ENCODE peak calls at places on chromosomes 2 and 18, in five cellular contexts. E is A549, G is choroid plexus epithelial cell, Q is AG09309, L is lung. W is an unnamed sample.
A peak's percentile ranks its signal among the peaks of the same experiment; 100 is the strongest.

GRCh38 chr18:57627488-57627887 is 5.9 kb upstream of the NARS1 start:
- DNase-seq in E (no peak), G (peak; percentile 71), Q (no peak), L (no peak), W (no peak)

GRCh38 chr2:47896450-47896968 is 9.8 kb downstream of the FBXO11 start:
- DNase-seq in E (no peak), G (no peak), Q (no peak), L (no peak), W (no peak)

GRCh38 chr18:60978338-60978737 is 354.9 kb upstream of the CDH20 start:
- DNase-seq in E (no peak), G (peak; percentile 89), Q (peak; percentile 14), L (no peak), W (peak; percentile 84)

GRCh38 chr2:70795164-70795995 is 4.9 kb upstream of the FIGLA start:
- DNase-seq in E (no peak), G (no peak), Q (no peak), L (no peak), W (no peak)

GRCh38 chr2:65265090-65266045 is 37.7 kb downstream of the ACTR2 start:
- DNase-seq in E (peak; percentile 92), G (peak; percentile 95), Q (peak; percentile 64), L (no peak), W (peak; percentile 94)

GRCh38 chr2:181949047-181949446 is 36.6 kb upstream of the PPP1R1C start:
- DNase-seq in E (no peak), G (peak; percentile 11), Q (peak; percentile 45), L (no peak), W (peak; percentile 53)

GRCh38 chr2:178450574-178451429 is at the start of the genes PJVK and PRKRA:
- DNase-seq in E (peak; percentile 98), G (peak; percentile 99), Q (peak; percentile 88), L (peak; percentile 97), W (peak; percentile 96)

GRCh38 chr2:156834431-156834830 is 398.3 kb downstream of the GPD2 start:
- DNase-seq in E (no peak), G (no peak), Q (no peak), L (no peak), W (no peak)

GRCh38 chr18:36211612-36212065 is 24.3 kb downstream of the MOCOS start:
- DNase-seq in E (no peak), G (no peak), Q (no peak), L (no peak), W (peak; percentile 4)

GRCh38 chr2:35347561-35347960 is 1008.0 kb upstream of the CRIM1 start:
- DNase-seq in E (no peak), G (no peak), Q (no peak), L (no peak), W (no peak)

GRCh38 chr18:46320928-46321855 is 217.0 kb downstream of the HAUS1 start:
- DNase-seq in E (no peak), G (peak; percentile 72), Q (peak; percentile 37), L (no peak), W (peak; percentile 76)

GRCh38 chr18:25248755-25249154 is 103.2 kb downstream of the ZNF521 start:
- DNase-seq in E (no peak), G (no peak), Q (no peak), L (no peak), W (no peak)

GRCh38 chr18:1495387-1495786 is 590.7 kb downstream of the ADCYAP1 start:
- DNase-seq in E (no peak), G (no peak), Q (no peak), L (no peak), W (no peak)

GRCh38 chr2:156918410-156918809 is 339.1 kb upstream of the GALNT5 start:
- DNase-seq in E (no peak), G (peak; percentile 48), Q (no peak), L (no peak), W (no peak)

GRCh38 chr2:20573611-20574422 is 77.1 kb downstream of the HS1BP3 start:
- DNase-seq in E (no peak), G (peak; percentile 85), Q (no peak), L (no peak), W (peak; percentile 74)

GRCh38 chr18:8348051-8348450 is 261.2 kb upstream of the RAB12 start:
- DNase-seq in E (no peak), G (no peak), Q (no peak), L (no peak), W (no peak)

GRCh38 chr2:195537811-195538210 is 119.2 kb upstream of the SLC39A10 start:
- DNase-seq in E (no peak), G (no peak), Q (no peak), L (no peak), W (peak; percentile 52)

GRCh38 chr2:205849136-205849535 is 166.8 kb downstream of the NRP2 start:
- DNase-seq in E (no peak), G (no peak), Q (no peak), L (no peak), W (no peak)

GRCh38 chr2:186307871-186308270 is 178.2 kb upstream of the ZC3H15 start:
- DNase-seq in E (no peak), G (no peak), Q (no peak), L (no peak), W (no peak)
- TF ChIP-seq CTCF in E (no peak), G (no peak), Q (no peak), L (no peak), W (no peak)

DNA sequence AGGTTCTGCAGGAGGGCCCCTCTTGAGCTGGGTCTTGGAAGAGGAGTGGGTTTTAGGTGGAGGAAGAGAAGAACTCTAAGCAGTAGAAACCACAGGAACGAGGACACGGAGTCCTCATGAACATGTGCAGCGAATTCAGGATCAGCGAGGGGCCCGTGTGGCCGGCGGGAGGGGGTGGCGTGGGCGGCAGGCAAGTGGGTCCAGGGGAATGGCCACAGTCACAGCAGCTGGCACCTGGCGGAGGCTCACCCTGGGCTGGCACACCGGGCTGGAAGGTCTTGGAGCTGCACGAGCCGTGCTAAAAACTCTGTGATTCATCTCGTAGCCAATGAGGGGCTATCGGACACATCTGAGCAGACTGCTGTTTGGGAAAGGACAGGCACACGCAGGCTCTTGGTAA is 18.0 kb upstream of the CIDEA start:
- DNase-seq in E (no peak), G (no peak), Q (no peak), L (no peak), W (no peak)
- H3K4me3 ChIP-seq in E (no peak overlapping the region), G (no peak overlapping the region), Q (no peak overlapping the region), L (no peak overlapping the region), W (no peak overlapping the region)

GRCh38 chr2:112275314-112275886 is at the start of gene ZC3H6:
- DNase-seq in E (peak; percentile 99), G (peak; percentile 99), Q (peak; percentile 98), L (peak; percentile 99), W (peak; percentile 98)
- TF ChIP-seq CTCF in E (no peak), G (peak; percentile 15), Q (peak; percentile 23), L (peak; percentile 5), W (no peak)

GRCh38 chr2:218289639-218290315 is 2.5 kb downstream of the TMBIM1 start:
- DNase-seq in E (no peak), G (peak; percentile 66), Q (no peak), L (no peak), W (peak; percentile 76)

GRCh38 chr2:218292700-218293014 is 354 bp upstream of the TMBIM1 start:
- DNase-seq in E (no peak), G (no peak), Q (no peak), L (no peak), W (no peak)

GRCh38 chr2:218291318-218291933 is 877 bp downstream of the TMBIM1 start:
- DNase-seq in E (no peak), G (peak; percentile 43), Q (no peak), L (no peak), W (peak; percentile 39)

GRCh38 chr2:218291934-218292699 is at the start of gene TMBIM1:
- DNase-seq in E (peak; percentile 69), G (peak; percentile 78), Q (no peak), L (peak; percentile 78), W (peak; percentile 66)

GRCh38 chr2:218290316-218291261 is 1.7 kb downstream of the TMBIM1 start:
- DNase-seq in E (no peak), G (no peak), Q (no peak), L (no peak), W (no peak)
- H3K4me3 ChIP-seq in E (peak overlapping the region; percentile 91), G (peak overlapping the region; percentile 87), Q (peak overlapping the region; percentile 67), L (peak overlapping the region; percentile 76), W (peak overlapping the region; percentile 93)

GRCh38 chr2:98438190-98439133 is 6.2 kb upstream of the INPP4A start:
- DNase-seq in E (no peak), G (no peak), Q (no peak), L (no peak), W (no peak)
- TF ChIP-seq CTCF in E (no peak), G (no peak), Q (no peak), L (no peak), W (no peak)

GRCh38 chr2:145020694-145021093 is 500.8 kb upstream of the ZEB2 start:
- DNase-seq in E (peak; percentile 75), G (peak; percentile 80), Q (no peak), L (no peak), W (no peak)

GRCh38 chr2:145022021-145022670 is 502.2 kb upstream of the ZEB2 start:
- DNase-seq in E (peak; percentile 54), G (peak; percentile 67), Q (no peak), L (no peak), W (peak; percentile 85)

GRCh38 chr2:145023331-145023934 is 503.5 kb upstream of the ZEB2 start:
- DNase-seq in E (peak; percentile 52), G (no peak), Q (no peak), L (no peak), W (no peak)

GRCh38 chr2:145025382-145025781 is 505.5 kb upstream of the ZEB2 start:
- DNase-seq in E (no peak), G (no peak), Q (no peak), L (no peak), W (no peak)

GRCh38 chr2:145022671-145023330 is 502.9 kb upstream of the ZEB2 start:
- DNase-seq in E (peak; percentile 83), G (peak; percentile 92), Q (peak; percentile 94), L (no peak), W (peak; percentile 89)
- H3K4me3 ChIP-seq in E (peak overlapping the region; percentile 34), G (no peak overlapping the region), Q (peak overlapping the region; percentile 26), L (no peak overlapping the region), W (no peak overlapping the region)

GRCh38 chr18:49096021-49096420 is 145.3 kb upstream of the SMAD7 start:
- DNase-seq in E (peak; percentile 7), G (no peak), Q (no peak), L (no peak), W (no peak)
- TF ChIP-seq CTCF in E (no peak), G (peak; percentile 5), Q (no peak), L (no peak), W (no peak)

GRCh38 chr18:43572165-43572564 is 294.9 kb upstream of the SYT4 start:
- DNase-seq in E (no peak), G (no peak), Q (no peak), L (no peak), W (no peak)
- H3K4me3 ChIP-seq in E (no peak overlapping the region), G (no peak overlapping the region), Q (no peak overlapping the region), L (no peak overlapping the region), W (no peak overlapping the region)